ENCODE peak calls at places on chromosomes 4 and X, in seven cellular contexts. K is IMR-90, A is GM12864, N is progenitor cell of endocrine pancreas, W is HL-60, C is HFF-Myc, G is WTC11. T is an unnamed sample.
A peak's percentile ranks its signal among the peaks of the same experiment; 100 is the strongest.

GRCh38 chrX:49171752-49172279 is at the start of gene PLP2:
- DNase-seq in N (no peak), K (peak; percentile 40), C (no peak), G (no peak), A (no peak), W (no peak), T (no peak)

GRCh38 chrX:134895785-134896184 is 95.0 kb upstream of the SMIM10 start:
- DNase-seq in A (no peak), N (no peak), C (no peak), G (no peak), W (no peak), K (no peak), T (no peak)

GRCh38 chrX:103503163-103503852 is 16.0 kb downstream of the RAB40A start:
- DNase-seq in A (no peak), N (no peak), G (no peak), K (peak; percentile 33), W (no peak), C (peak; percentile 27), T (no peak)

GRCh38 chr4:47686294-47686872 is 151.5 kb downstream of the CORIN start:
- DNase-seq in A (no peak), N (peak; percentile 22), C (no peak), G (peak; percentile 73), K (peak; percentile 38), W (peak; percentile 28), T (no peak)

GRCh38 chrX:916235-916609 is 285.6 kb downstream of the SHOX start:
- DNase-seq in K (no peak), G (no peak), A (no peak), C (no peak), N (no peak), W (no peak), T (peak; percentile 27)

GRCh38 chr4:153750197-153750817 is 9.5 kb downstream of the RNF175 start:
- DNase-seq in G (peak; percentile 68), W (no peak), K (peak; percentile 58), N (peak; percentile 69), C (peak; percentile 77), A (peak; percentile 29), T (no peak)

GRCh38 chr4:82786794-82787193 is 11.8 kb downstream of the SCD5 start:
- DNase-seq in A (no peak), G (no peak), W (no peak), C (no peak), N (no peak), K (no peak), T (no peak)

GRCh38 chrX:7145454-7145853 is 2.1 kb upstream of the STS start:
- DNase-seq in W (no peak), K (peak; percentile 34), N (no peak), G (no peak), A (no peak), C (no peak), T (no peak)

GRCh38 chrX:24498975-24499374 is 33.9 kb downstream of the PDK3 start:
- DNase-seq in W (no peak), C (no peak), K (peak; percentile 11), N (no peak), G (no peak), A (no peak), T (no peak)

GRCh38 chr4:34649716-34650115 is 1594.6 kb downstream of the ARAP2 start:
- DNase-seq in C (no peak), W (no peak), G (no peak), A (no peak), K (no peak), N (no peak), T (no peak)

GRCh38 chr4:139728840-139729239 is 63.2 kb downstream of the MGST2 start:
- DNase-seq in G (no peak), N (peak; percentile 18), A (no peak), C (no peak), K (no peak), W (no peak), T (no peak)

GRCh38 chrX:38262715-38263620 is 42.3 kb upstream of the SRPX start:
- DNase-seq in N (no peak), C (no peak), G (no peak), W (no peak), A (no peak), K (peak; percentile 72), T (no peak)

GRCh38 chrX:108735680-108736508 is 469 bp downstream of the IRS4 start:
- DNase-seq in N (peak; percentile 15), W (no peak), K (no peak), G (peak; percentile 17), A (no peak), C (no peak), T (peak; percentile 81)

GRCh38 chr4:185783574-185783973 is 28.4 kb downstream of the SORBS2 start:
- DNase-seq in N (no peak), W (no peak), C (no peak), A (no peak), G (no peak), K (no peak), T (no peak)

GRCh38 chr4:185782523-185782922 is 29.5 kb downstream of the SORBS2 start:
- DNase-seq in N (no peak), K (peak; percentile 65), W (no peak), G (no peak), A (no peak), C (no peak), T (no peak)

GRCh38 chr4:185779520-185779919 is 32.5 kb downstream of the SORBS2 start:
- DNase-seq in W (no peak), G (no peak), A (no peak), K (no peak), N (no peak), C (no peak), T (no peak)

GRCh38 chr4:185780472-185780871 is 31.5 kb downstream of the SORBS2 start:
- DNase-seq in W (no peak), C (no peak), K (no peak), G (no peak), N (no peak), A (no peak), T (no peak)

DNA sequence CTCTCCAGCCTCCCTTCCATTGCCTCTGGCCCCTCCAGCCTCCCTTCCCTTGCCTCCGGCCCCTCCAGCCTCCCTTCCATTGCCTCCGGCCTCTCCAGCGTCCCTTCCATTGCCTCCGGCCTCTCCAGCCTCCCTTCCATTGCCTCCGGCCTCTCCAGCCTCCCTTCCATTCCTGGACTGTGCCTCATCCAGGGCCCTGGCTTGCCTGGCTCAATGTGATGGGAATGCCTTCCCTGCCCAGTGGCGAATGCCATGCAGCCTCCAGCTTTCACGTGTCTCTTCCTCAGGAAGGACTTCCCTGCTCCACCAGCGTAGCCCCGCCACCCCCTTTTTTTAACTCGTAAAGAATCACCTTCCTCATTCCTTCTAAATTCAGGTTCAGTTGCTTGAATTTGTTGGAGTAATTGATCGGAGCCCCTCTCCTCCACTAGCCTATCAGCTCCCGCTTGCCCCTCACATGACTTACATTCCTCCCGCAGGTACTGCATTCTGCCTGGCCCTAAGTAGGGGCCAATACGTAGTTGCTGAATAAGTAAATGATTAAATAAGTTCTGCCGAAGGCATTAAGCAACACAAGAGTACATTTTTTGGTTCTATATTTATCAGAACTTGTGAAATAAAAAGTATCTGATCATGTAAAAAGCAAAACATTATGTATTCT is 30.3 kb downstream of the SORBS2 start:
- DNase-seq in W (no peak), C (no peak), N (no peak), K (no peak), G (no peak), A (no peak), T (no peak)
- TF ChIP-seq CTCF in W (no peak), C (no peak), N (no peak), K (no peak), G (no peak), A (no peak), T (no peak)

GRCh38 chr4:166435449-166435848 is 562.4 kb downstream of the TLL1 start:
- DNase-seq in K (peak; percentile 12), G (no peak), W (no peak), C (peak; percentile 15), N (no peak), A (no peak), T (no peak)

GRCh38 chr4:166432125-166432524 is 559.1 kb downstream of the TLL1 start:
- DNase-seq in N (no peak), K (no peak), W (no peak), A (no peak), C (no peak), G (no peak), T (no peak)

DNA sequence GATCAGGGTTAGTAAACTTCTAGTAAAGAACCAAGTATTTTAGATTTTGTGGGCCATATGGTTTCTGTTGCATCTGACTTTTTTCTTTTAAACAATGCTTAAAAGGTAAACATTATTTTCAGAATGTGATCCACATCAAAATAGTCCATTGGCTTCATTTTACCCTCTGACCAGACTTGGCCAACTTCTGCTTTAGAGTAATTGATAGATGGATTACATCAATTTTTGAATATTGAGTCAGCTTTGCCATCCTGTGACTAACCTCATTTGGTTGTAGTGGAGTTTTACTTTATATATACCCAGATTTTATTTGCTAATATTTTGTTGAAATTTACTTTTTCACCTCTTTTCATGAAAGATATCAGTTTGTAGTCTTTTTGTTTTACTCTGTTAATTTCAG is 559.8 kb downstream of the TLL1 start:
- DNase-seq in C (no peak), A (no peak), K (no peak), W (no peak), G (no peak), N (no peak), T (no peak)
- TF ChIP-seq CTCF in C (no peak), A (no peak), K (no peak), W (no peak), G (no peak), N (no peak), T (no peak)

GRCh38 chr4:181582595-181582994 is 660.6 kb upstream of the TENM3 start:
- DNase-seq in C (no peak), A (no peak), N (no peak), G (peak; percentile 22), W (no peak), K (no peak), T (no peak)
- TF ChIP-seq CTCF in C (peak; percentile 19), A (peak; percentile 19), N (peak; percentile 8), G (peak; percentile 18), W (no peak), K (no peak), T (peak; percentile 18)

DNA sequence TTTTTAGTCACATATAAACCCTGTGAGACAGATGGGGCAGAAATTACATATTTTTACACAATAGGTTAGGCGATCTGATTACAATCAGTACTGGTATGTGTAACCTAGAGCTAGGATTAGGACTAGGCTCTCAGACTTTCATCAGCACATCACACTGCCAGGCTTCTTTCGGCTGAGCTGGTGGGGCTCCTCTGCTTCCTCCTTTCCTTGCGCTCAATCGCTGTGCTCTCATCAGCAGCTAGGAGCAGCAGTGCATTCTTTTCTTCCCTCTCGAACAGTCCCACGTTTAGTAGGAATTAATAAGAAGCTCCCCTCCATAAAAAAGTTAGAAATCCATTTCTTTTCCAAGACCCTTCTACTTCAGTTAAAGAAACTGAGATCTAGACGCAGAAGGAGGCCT is 350.4 kb downstream of the SPRY1 start:
- DNase-seq in C (no peak), A (no peak), N (no peak), G (peak; percentile 26), W (no peak), K (no peak), T (no peak)
- TF ChIP-seq CTCF in C (peak; percentile 5), A (no peak), N (no peak), G (no peak), W (no peak), K (no peak), T (no peak)

T was measured in osteocyte.